ENCODE peak calls at places on chromosomes 12 and 14, in ten cellular contexts. M is left ventricle myocardium inferior, B is fibroblast of lung, E is upper lobe of right lung, F is breast epithelium, G is OCI-LY7, R is small intestine, S is SJSA1, J is adrenal gland, L is body of pancreas. C is an unnamed sample.

GRCh38 chr12:28568083-28568482 is 377.8 kb downstream of the CCDC91 start:
- DNase-seq in R (no peak), G (no peak), J (peak), F (no peak), L (no peak), E (no peak), M (no peak), S (no peak), B (peak), C (peak)

GRCh38 chr14:100115726-100116125 is 43.7 kb downstream of the DEGS2 start:
- DNase-seq in S (no peak), M (no peak), J (no peak), B (no peak), R (no peak), G (no peak), L (no peak), F (no peak), E (no peak), C (no peak)

GRCh38 chr14:84144166-84144565 is 1385.8 kb upstream of the FLRT2 start:
- DNase-seq in L (no peak), J (no peak), G (no peak), S (no peak), B (no peak), M (no peak), E (no peak), F (no peak), R (no peak), C (no peak)

GRCh38 chr12:84842406-84843013 is 70.1 kb downstream of the SLC6A15 start:
- DNase-seq in L (no peak), S (peak), E (no peak), R (peak), B (peak), G (peak), J (no peak), M (no peak), F (no peak), C (no peak)

GRCh38 chr14:20697273-20698017 is 8.9 kb downstream of the ANG start:
- DNase-seq in L (peak), S (peak), J (peak), G (peak), R (peak), E (no peak), M (peak), F (peak), B (peak), C (peak)

GRCh38 chr12:40226652-40227051 is 1.9 kb downstream of the LRRK2 start:
- DNase-seq in J (peak), M (no peak), L (peak), R (no peak), G (peak), E (no peak), S (no peak), F (no peak), B (peak), C (peak)

GRCh38 chr14:91927800-91928199 is 19.7 kb downstream of the FBLN5 start:
- DNase-seq in E (no peak), M (no peak), J (no peak), S (no peak), B (no peak), G (no peak), R (no peak), F (no peak), L (no peak), C (peak)

GRCh38 chr14:64930085-64930843 is 12.3 kb downstream of the GPX2 start:
- DNase-seq in E (no peak), G (no peak), R (no peak), J (no peak), B (no peak), S (no peak), M (no peak), L (no peak), F (no peak), C (no peak)

GRCh38 chr14:75399819-75400678 is 27.8 kb upstream of the JDP2 start:
- DNase-seq in E (peak), R (peak), F (peak), L (peak), M (peak), B (peak), S (no peak), G (no peak), J (peak), C (peak)

GRCh38 chr14:88384653-88385205 is 728 bp upstream of the SPATA7 start:
- DNase-seq in M (no peak), J (no peak), F (peak), R (no peak), G (no peak), L (no peak), S (no peak), B (no peak), E (no peak), C (no peak)

GRCh38 chr12:84599539-84599938 is 313.1 kb downstream of the SLC6A15 start:
- DNase-seq in J (no peak), E (no peak), G (no peak), S (peak), M (no peak), B (peak), R (no peak), F (no peak), L (no peak), C (no peak)

GRCh38 chr12:124862768-124863408 is 776 bp downstream of the SCARB1 start:
- DNase-seq in E (no peak), R (peak), M (no peak), L (peak), S (peak), J (peak), B (peak), F (no peak), G (peak), C (no peak)

GRCh38 chr12:88834226-88834625 is 254.0 kb upstream of the KITLG start:
- DNase-seq in J (no peak), E (no peak), M (no peak), F (no peak), L (no peak), B (no peak), R (no peak), G (no peak), S (no peak), C (no peak)

GRCh38 chr14:21098134-21098891 is at the start of gene ZNF219:
- DNase-seq in J (peak), M (peak), E (peak), G (peak), B (peak), L (peak), S (peak), F (peak), R (peak), C (peak)

GRCh38 chr14:75301666-75302325 is 23.2 kb downstream of the FOS start:
- DNase-seq in M (peak), S (no peak), E (peak), F (no peak), R (peak), B (peak), L (peak), G (no peak), J (peak), C (no peak)

GRCh38 chr12:24534632-24535031 is 414.3 kb downstream of the BCAT1 start:
- DNase-seq in E (no peak), S (no peak), F (no peak), J (no peak), R (no peak), M (peak), L (no peak), B (no peak), G (no peak), C (no peak)

GRCh38 chr12:25615119-25615518 is 62.0 kb upstream of the LMNTD1 start:
- DNase-seq in B (peak), S (peak), E (no peak), M (no peak), J (peak), L (no peak), R (no peak), F (no peak), G (no peak), C (peak)

GRCh38 chr12:78035913-78036658 is 205.4 kb downstream of the NAV3 start:
- DNase-seq in G (no peak), R (no peak), B (peak), F (no peak), J (no peak), L (no peak), S (no peak), M (no peak), E (no peak), C (no peak)

GRCh38 chr14:93956514-93957332 is 19.6 kb downstream of the ASB2 start:
- DNase-seq in R (no peak), F (no peak), G (peak), J (no peak), L (no peak), E (no peak), M (no peak), S (no peak), B (no peak), C (no peak)

GRCh38 chr12:11577658-11578260 is 71.7 kb upstream of the ETV6 start:
- DNase-seq in L (no peak), M (no peak), E (no peak), F (no peak), B (no peak), G (peak), J (no peak), R (no peak), S (no peak), C (no peak)

DNA sequence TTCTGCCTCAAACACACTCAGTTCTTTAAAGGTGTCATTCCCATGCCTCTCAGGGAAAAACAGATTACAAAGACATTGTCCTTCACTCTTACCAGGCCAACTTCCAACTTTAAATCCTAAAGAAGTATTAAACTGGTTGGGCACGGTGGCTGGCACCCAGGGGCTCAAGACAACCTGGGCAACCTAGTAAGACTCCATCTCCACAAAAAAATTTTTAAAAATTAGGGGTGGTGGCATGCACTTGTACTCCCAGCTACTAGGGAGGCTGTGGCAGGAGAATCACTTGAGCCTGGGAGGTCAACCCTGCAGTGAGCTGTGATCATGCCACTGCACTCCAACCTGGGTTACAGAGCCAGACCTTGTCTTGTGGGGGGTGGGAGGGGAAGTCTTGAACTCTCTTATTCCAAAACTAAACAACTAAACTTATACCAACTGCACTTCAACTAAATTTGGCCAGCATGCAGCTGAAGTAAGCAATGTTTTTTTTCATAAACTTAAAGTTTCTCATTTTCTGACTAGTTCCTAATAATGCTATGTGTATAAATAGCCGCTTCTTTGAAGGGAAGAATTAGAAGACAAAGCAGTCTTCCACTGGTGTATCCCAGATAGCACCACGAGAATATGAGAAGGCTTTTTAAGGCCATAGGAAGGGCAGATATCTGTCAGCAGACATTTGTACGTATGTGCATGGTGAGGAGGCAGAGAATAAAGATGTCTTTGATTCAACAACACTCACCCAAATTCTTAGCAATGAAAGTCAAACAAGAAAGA is 2.4 kb downstream of the SLC11A2 start:
- DNase-seq in F (no peak), B (peak), R (peak), J (no peak), G (no peak), L (no peak), M (no peak), E (no peak), S (no peak), C (no peak)
- H3K4me3 ChIP-seq in F (peak), B (peak), R (no peak), J (peak), G (peak), L (no peak), M (peak), E (peak), S (peak), C (peak)

DNA sequence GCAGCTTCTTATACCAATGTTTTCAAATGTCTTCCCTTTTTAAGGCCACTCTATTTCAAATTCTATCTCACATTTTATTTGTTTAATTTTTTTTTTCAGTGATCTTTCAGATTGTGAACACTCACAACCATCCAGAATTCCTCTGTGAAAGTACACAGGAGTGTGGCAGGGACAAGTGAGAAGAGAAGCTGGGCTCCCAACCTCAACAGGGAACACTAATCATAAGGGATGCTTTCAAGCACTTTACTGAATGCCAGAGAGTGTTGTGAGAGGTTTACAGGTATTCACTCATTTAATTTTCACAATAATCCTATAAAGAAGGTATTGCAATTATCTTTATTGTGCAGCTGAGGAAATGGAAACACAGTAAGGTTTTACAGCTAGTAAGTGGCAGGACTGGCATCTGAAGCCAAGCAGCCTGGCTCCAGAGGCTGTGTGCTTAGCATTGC is 60.1 kb upstream of the PYGL start:
- DNase-seq in B (no peak), J (no peak), R (no peak), E (no peak), F (no peak), S (no peak), L (no peak), M (no peak), G (no peak), C (no peak)
- H3K27ac ChIP-seq in B (no peak), J (no peak), R (no peak), E (peak), F (no peak), S (no peak), L (no peak), M (peak), G (no peak), C (no peak)

GRCh38 chr12:8912910-8913309 is 1.4 kb upstream of the PHC1 start:
- DNase-seq in S (no peak), J (no peak), B (no peak), L (peak), R (peak), E (no peak), G (peak), F (peak), M (no peak), C (no peak)
- H3K4me3 ChIP-seq in S (no peak), J (no peak), B (peak), L (no peak), R (no peak), E (no peak), G (no peak), F (peak), M (peak), C (no peak)

DNA sequence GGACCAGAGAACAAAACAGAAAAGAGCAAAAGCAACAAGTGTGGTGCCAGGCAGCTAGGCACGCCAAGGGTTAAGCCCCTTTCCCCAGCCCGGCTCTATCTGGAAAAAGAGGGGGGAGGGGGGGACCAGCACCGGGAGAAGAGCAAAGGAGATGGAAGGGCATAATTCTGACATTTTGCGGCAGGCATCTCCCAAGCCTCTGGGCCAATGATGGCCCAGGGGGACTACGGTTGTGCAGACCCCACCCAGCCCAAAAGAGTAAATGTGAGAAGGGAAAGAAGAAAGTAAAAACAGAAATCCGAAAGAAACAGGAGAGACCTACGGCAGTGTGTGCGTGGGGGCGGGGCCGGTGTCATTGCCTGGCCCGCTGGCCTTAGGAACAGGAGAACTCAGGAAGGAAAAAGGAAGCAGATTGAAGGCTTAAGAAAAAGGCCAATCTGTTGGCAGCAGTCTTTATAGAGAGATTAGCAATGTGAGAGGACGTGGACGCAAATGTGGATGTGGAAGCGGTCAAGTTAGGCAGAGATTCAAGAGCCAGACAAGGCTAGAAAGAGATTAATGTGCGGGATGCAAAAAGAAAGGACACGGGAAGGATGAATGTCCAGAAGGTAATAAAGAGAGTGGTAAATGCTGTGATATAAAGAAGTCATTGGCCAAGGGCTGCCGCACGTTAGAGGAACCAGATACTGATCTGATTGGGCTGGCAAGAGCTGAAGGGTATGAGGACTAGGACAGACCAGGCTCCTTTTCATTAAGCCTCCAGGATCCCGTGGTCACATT is 59.2 kb downstream of the DHRS2 start:
- DNase-seq in F (no peak), L (peak), E (no peak), J (peak), S (no peak), B (no peak), R (peak), M (peak), G (no peak), C (no peak)
- H3K27ac ChIP-seq in F (no peak), L (peak), E (no peak), J (no peak), S (no peak), B (no peak), R (no peak), M (no peak), G (no peak), C (no peak)

GRCh38 chr14:72146241-72146640 is 214.0 kb downstream of the RGS6 start:
- DNase-seq in G (no peak), F (no peak), M (no peak), R (no peak), L (no peak), B (no peak), E (no peak), J (no peak), S (no peak), C (no peak)
- H3K4me3 ChIP-seq in G (no peak), F (no peak), M (no peak), R (no peak), L (no peak), B (no peak), E (no peak), J (no peak), S (no peak), C (no peak)

GRCh38 chr12:50066402-50066801 is 9.0 kb downstream of the ASIC1 start:
- DNase-seq in R (no peak), M (no peak), E (no peak), S (peak), B (peak), L (no peak), F (no peak), G (no peak), J (no peak), C (peak)

GRCh38 chr12:50061946-50062725 is 4.7 kb downstream of the ASIC1 start:
- DNase-seq in R (no peak), F (no peak), J (no peak), E (no peak), B (no peak), M (no peak), S (no peak), G (no peak), L (no peak), C (no peak)

GRCh38 chr12:50069069-50069468 is 11.7 kb downstream of the ASIC1 start:
- DNase-seq in E (no peak), R (no peak), M (no peak), S (no peak), B (no peak), J (no peak), F (no peak), G (no peak), L (no peak), C (no peak)

GRCh38 chr12:50062733-50063452 is 5.5 kb downstream of the ASIC1 start:
- DNase-seq in B (no peak), J (no peak), R (no peak), F (no peak), L (no peak), M (no peak), E (no peak), S (no peak), G (no peak), C (peak)

DNA sequence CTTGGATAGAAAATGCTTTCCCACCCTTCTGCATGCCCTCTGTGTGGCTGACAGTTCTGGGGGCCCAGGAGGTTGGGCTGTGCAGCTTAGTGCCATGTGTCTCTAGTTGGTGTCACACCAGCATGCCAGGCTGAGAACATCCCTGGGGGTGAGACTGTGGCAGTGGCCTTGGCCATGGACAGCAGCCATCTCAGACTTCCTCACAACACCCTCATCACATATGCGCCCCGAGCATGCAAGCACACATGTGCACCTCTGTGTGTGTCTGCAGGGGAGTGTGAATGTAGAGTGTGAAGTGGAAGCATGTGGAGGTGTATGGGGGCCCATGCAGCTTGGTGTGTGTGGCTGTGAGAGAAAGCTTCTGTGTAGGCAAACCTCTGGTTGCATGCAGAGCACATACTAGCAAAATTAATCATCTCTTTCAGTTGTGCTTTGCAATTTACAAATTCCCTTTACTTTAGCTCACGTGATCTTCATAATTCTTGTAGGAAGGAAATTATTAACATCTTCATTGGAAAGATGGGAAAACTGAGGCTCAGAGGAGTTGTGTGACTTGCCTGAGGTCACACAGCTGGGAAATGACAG is 8.4 kb downstream of the ASIC1 start:
- DNase-seq in G (no peak), R (no peak), B (no peak), J (no peak), F (no peak), S (no peak), E (no peak), M (no peak), L (no peak), C (peak)
- H3K27ac ChIP-seq in G (no peak), R (no peak), B (peak), J (no peak), F (no peak), S (no peak), E (no peak), M (no peak), L (no peak), C (no peak)

GRCh38 chr12:27316947-27317346 is 15.7 kb upstream of the BMAL2 start:
- DNase-seq in R (no peak), M (no peak), J (no peak), E (no peak), F (no peak), B (no peak), L (no peak), S (peak), G (no peak), C (no peak)
- H3K4me3 ChIP-seq in R (no peak), M (no peak), J (no peak), E (no peak), F (no peak), B (no peak), L (no peak), S (no peak), G (no peak), C (no peak)

C was measured in aorta.